ENCODE peak calls at places on chromosomes 12 and 14, in nine cellular contexts. X, N, R, O, D, Y, W, G and P are unnamed samples.

GRCh38 chr14:92615451-92615850 is 101.9 kb downstream of the RIN3 start:
- DNase-seq in N (no peak), X (peak; percentile 53), W (no peak), R (no peak), O (no peak), D (no peak), Y (no peak), G (no peak), P (no peak)

GRCh38 chr12:30909721-30910350 is 16.7 kb upstream of the TSPAN11 start:
- DNase-seq in N (no peak), R (no peak), Y (no peak), W (no peak), X (no peak), O (peak; percentile 41), G (no peak), D (peak; percentile 18), P (no peak)

GRCh38 chr14:29240046-29240445 is 473.5 kb downstream of the FOXG1 start:
- DNase-seq in W (peak; percentile 11), X (no peak), G (no peak), R (no peak), N (no peak), Y (peak; percentile 90), O (peak; percentile 88), D (peak; percentile 79), P (no peak)

GRCh38 chr14:91693342-91693741 is 38.5 kb downstream of the CATSPERB start:
- DNase-seq in X (no peak), D (no peak), O (peak; percentile 90), R (peak; percentile 6), W (peak; percentile 10), G (no peak), Y (no peak), N (no peak), P (peak; percentile 39)

GRCh38 chr14:103593577-103593976 is 30.8 kb downstream of the COA8 start:
- DNase-seq in D (no peak), W (no peak), O (no peak), Y (no peak), X (no peak), G (peak; percentile 65), N (no peak), R (no peak), P (no peak)

GRCh38 chr14:51203881-51204280 is 36.2 kb upstream of the TMX1 start:
- DNase-seq in O (no peak), W (no peak), D (no peak), N (no peak), R (no peak), X (no peak), Y (no peak), G (no peak), P (no peak)

GRCh38 chr12:104072099-104072498 is 7.8 kb downstream of the HCFC2 start:
- DNase-seq in D (no peak), Y (no peak), O (no peak), W (no peak), N (no peak), X (no peak), G (no peak), R (no peak), P (no peak)

GRCh38 chr12:14327717-14328116 is 37.8 kb upstream of the ATF7IP start:
- DNase-seq in N (no peak), W (no peak), R (no peak), O (peak; percentile 76), G (no peak), Y (peak; percentile 77), X (no peak), D (no peak), P (no peak)

GRCh38 chr14:105484997-105485393 is 1.7 kb upstream of the CRIP1 start:
- DNase-seq in W (no peak), O (no peak), R (no peak), D (no peak), G (no peak), Y (no peak), X (no peak), N (no peak), P (no peak)

GRCh38 chr12:122646568-122647220 is 56.5 kb downstream of the HCAR2 start:
- DNase-seq in G (peak; percentile 7), Y (peak; percentile 59), D (peak; percentile 85), X (no peak), N (no peak), O (peak; percentile 84), W (peak; percentile 24), R (no peak), P (no peak)

GRCh38 chr14:21346532-21347135 is 37.2 kb downstream of the SUPT16H start:
- DNase-seq in W (no peak), D (peak; percentile 43), X (no peak), O (peak; percentile 71), Y (peak; percentile 25), G (no peak), N (no peak), R (no peak), P (no peak)

GRCh38 chr14:32102152-32102787 is 25.2 kb downstream of the ARHGAP5 start:
- DNase-seq in D (no peak), G (no peak), Y (peak; percentile 16), N (no peak), O (no peak), R (no peak), X (no peak), W (no peak), P (no peak)

GRCh38 chr14:99393059-99393655 is 87.5 kb downstream of the SETD3 start:
- DNase-seq in D (peak; percentile 36), G (no peak), R (peak; percentile 23), N (peak; percentile 15), Y (no peak), W (peak; percentile 56), O (peak; percentile 32), X (peak; percentile 65), P (peak; percentile 63)

GRCh38 chr12:43100231-43100630 is 451.8 kb downstream of the ADAMTS20 start:
- DNase-seq in W (no peak), X (no peak), G (no peak), Y (no peak), D (no peak), R (no peak), O (no peak), N (no peak), P (no peak)

GRCh38 chr12:43102506-43103269 is 449.3 kb downstream of the ADAMTS20 start:
- DNase-seq in W (no peak), N (no peak), Y (no peak), D (no peak), O (no peak), X (no peak), G (no peak), R (no peak), P (no peak)

GRCh38 chr12:43098766-43099550 is 453.0 kb downstream of the ADAMTS20 start:
- DNase-seq in W (no peak), D (no peak), Y (peak; percentile 44), G (no peak), X (no peak), R (no peak), O (peak; percentile 38), N (no peak), P (no peak)

GRCh38 chr12:43098078-43098477 is 453.9 kb downstream of the ADAMTS20 start:
- DNase-seq in X (no peak), Y (no peak), W (no peak), R (no peak), O (no peak), G (no peak), D (no peak), N (no peak), P (no peak)

DNA sequence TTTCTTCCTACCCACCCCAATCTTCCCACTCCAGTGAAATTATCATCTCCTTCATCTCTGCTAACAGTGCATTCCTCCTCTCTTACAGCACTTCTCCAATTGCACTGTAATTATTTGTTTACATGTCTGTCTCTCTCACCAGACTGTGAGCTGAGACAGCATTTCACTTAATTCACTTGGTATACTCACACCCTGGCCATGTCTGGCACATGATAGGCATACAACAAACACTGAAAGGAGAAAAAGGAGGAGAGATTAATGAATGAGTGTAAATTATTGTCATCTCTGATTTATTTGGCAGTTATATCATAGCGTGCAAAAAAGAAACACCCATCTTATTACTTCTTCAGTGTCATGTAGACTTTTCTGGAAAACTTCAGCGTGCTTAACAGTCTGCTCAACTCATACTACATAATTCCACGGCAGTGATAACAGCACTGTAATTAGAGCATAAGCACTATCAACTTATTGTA is 452.3 kb downstream of the ADAMTS20 start:
- DNase-seq in Y (peak; percentile 18), G (no peak), N (no peak), D (no peak), R (no peak), X (peak; percentile 50), O (peak; percentile 22), W (no peak), P (no peak)
- H3K4me2 ChIP-seq in Y (no peak overlapping the region), G (no peak overlapping the region), N (no peak overlapping the region), D (no peak overlapping the region), R (no peak overlapping the region), X (no peak overlapping the region), O (no peak overlapping the region), W (no peak overlapping the region), P (peak overlapping the region; percentile 10)

DNA sequence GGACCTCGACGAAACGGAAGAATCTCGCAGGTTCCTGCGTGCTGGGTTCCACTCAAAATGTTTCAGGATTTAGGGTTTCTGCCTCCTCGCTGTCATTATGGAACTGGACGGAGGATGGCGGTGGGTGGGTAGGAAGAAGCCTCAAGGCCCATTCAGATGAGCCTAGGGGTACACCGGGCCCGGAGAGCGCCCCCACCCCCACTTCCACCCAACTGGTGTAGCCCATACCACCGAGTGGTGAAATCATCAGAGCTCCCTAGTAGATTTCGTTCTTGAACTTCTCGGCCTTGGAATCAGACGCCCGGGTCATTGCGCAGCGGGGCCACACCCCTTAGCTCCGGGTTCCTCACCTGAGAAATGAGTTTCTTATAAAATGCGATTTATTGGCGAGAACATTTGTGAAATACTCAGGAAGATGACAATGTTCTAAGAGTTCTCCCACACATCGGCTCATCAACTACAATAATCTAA is 13.3 kb upstream of the TBX3 start:
- DNase-seq in G (no peak), X (no peak), R (no peak), D (no peak), O (no peak), W (no peak), N (no peak), Y (no peak), P (peak; percentile 23)
- H3K4me2 ChIP-seq in G (no peak overlapping the region), X (peak overlapping the region; percentile 76), R (no peak overlapping the region), D (peak overlapping the region; percentile 40), O (no peak overlapping the region), W (no peak overlapping the region), N (no peak overlapping the region), Y (peak overlapping the region; percentile 77), P (peak overlapping the region; percentile 88)

DNA sequence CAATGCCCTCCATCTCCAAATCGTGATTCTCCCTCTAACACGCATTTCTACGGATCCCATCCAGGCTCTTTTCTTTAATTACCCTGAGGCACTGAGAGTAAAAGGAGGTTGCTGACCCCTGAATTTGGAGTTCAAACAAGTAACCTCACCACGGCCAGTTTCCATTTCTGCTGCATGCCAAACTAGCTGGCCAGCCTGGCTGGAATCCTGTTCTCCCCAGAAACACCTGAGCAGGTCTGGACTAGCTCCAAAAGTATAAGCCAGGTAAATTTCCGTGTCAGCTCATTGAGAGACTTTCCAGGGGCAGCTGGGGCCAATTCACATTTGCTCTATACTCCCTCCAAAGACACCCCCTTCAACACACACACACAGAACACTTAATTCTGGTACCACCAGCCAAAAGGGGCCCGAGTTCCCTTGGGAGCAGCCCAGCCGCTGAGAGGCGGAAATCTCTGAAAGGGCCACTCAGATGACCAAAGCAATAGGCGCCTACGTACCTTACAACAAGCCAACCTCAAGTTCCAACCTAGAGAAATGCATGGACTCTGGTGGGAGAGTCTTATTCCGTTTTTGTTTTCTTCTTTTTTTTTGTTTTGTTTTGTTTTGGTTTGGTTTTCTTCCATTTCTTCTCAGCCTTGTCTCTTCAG is 131.4 kb downstream of the NDUFA12 start:
- DNase-seq in N (no peak), G (no peak), D (no peak), W (no peak), O (no peak), X (no peak), Y (no peak), R (no peak), P (no peak)
- H3K4me2 ChIP-seq in N (peak overlapping the region; percentile 88), G (peak overlapping the region; percentile 63), D (no peak overlapping the region), W (no peak overlapping the region), O (no peak overlapping the region), X (no peak overlapping the region), Y (no peak overlapping the region), R (no peak overlapping the region), P (peak overlapping the region; percentile 91)

GRCh38 chr14:57038689-57039088 is 228.4 kb upstream of the OTX2 start:
- DNase-seq in D (no peak), W (no peak), X (no peak), G (no peak), R (no peak), O (no peak), Y (no peak), N (no peak), P (no peak)
- H3K4me2 ChIP-seq in D (no peak overlapping the region), W (no peak overlapping the region), X (no peak overlapping the region), G (no peak overlapping the region), R (no peak overlapping the region), O (no peak overlapping the region), Y (no peak overlapping the region), N (no peak overlapping the region), P (no peak overlapping the region)